ENCODE peak calls at places on chromosome 20, in ten cellular contexts. One of them, this sample, is unnamed.

GRCh38 chr20:10217517-10218410 is 866 bp upstream of the SNAP25 start:
- DNase-seq in GM23338: peak; percentile 84
- DNase-seq in NCI-H345: peak; percentile 26
- DNase-seq in neuronal stem cell: peak; percentile 75
- DNase-seq in amygdala: peak; percentile 56
- DNase-seq in GM03348: no peak
- DNase-seq in stimulated activated naive CD8-positive, alpha-beta T cell treated with anti-CD3 and anti-CD28 coated beads, Interleukin-15, Interleukin-2, amounts not matched to agents 100 U/mL and 50 U/mL, for 24 hours: peak; percentile 20
- DNase-seq in CD8-positive, alpha-beta memory T cell: no peak
- DNase-seq in D341Med: peak; percentile 47
- DNase-seq in GM04504: no peak
- DNase-seq in this sample: peak; percentile 77

GRCh38 chr20:50169329-50169823 is 15.9 kb upstream of the PEDS1 start:
- DNase-seq in GM03348: peak; percentile 76
- DNase-seq in NCI-H345: peak; percentile 79
- DNase-seq in GM23338: peak; percentile 88
- DNase-seq in neuronal stem cell: peak; percentile 69
- DNase-seq in CD8-positive, alpha-beta memory T cell: peak; percentile 69
- DNase-seq in stimulated activated naive CD8-positive, alpha-beta T cell treated with anti-CD3 and anti-CD28 coated beads, Interleukin-15, Interleukin-2, amounts not matched to agents 100 U/mL and 50 U/mL, for 24 hours: peak; percentile 84
- DNase-seq in D341Med: peak; percentile 71
- DNase-seq in amygdala: peak; percentile 16
- DNase-seq in GM04504: peak; percentile 51
- DNase-seq in this sample: peak; percentile 80

GRCh38 chr20:49956689-49957443 is 20.7 kb downstream of the RNF114 start:
- DNase-seq in stimulated activated naive CD8-positive, alpha-beta T cell treated with anti-CD3 and anti-CD28 coated beads, Interleukin-15, Interleukin-2, amounts not matched to agents 100 U/mL and 50 U/mL, for 24 hours: no peak
- DNase-seq in neuronal stem cell: no peak
- DNase-seq in D341Med: no peak
- DNase-seq in GM03348: no peak
- DNase-seq in GM23338: no peak
- DNase-seq in CD8-positive, alpha-beta memory T cell: no peak
- DNase-seq in NCI-H345: peak; percentile 5
- DNase-seq in GM04504: no peak
- DNase-seq in amygdala: peak; percentile 5
- DNase-seq in this sample: no peak

GRCh38 chr20:9330151-9330550 is 184.2 kb upstream of the LAMP5 start:
- DNase-seq in CD8-positive, alpha-beta memory T cell: no peak
- DNase-seq in stimulated activated naive CD8-positive, alpha-beta T cell treated with anti-CD3 and anti-CD28 coated beads, Interleukin-15, Interleukin-2, amounts not matched to agents 100 U/mL and 50 U/mL, for 24 hours: no peak
- DNase-seq in neuronal stem cell: no peak
- DNase-seq in amygdala: no peak
- DNase-seq in GM03348: no peak
- DNase-seq in GM23338: no peak
- DNase-seq in D341Med: no peak
- DNase-seq in NCI-H345: peak; percentile 27
- DNase-seq in GM04504: no peak
- DNase-seq in this sample: no peak

GRCh38 chr20:20184149-20184548 is 131.8 kb downstream of the CFAP61 start:
- DNase-seq in NCI-H345: no peak
- DNase-seq in GM04504: no peak
- DNase-seq in D341Med: no peak
- DNase-seq in amygdala: no peak
- DNase-seq in GM23338: peak; percentile 41
- DNase-seq in GM03348: no peak
- DNase-seq in CD8-positive, alpha-beta memory T cell: no peak
- DNase-seq in neuronal stem cell: no peak
- DNase-seq in stimulated activated naive CD8-positive, alpha-beta T cell treated with anti-CD3 and anti-CD28 coated beads, Interleukin-15, Interleukin-2, amounts not matched to agents 100 U/mL and 50 U/mL, for 24 hours: peak; percentile 20
- DNase-seq in this sample: no peak

GRCh38 chr20:4156411-4156810 is 141.1 kb upstream of the RNF24 start:
- DNase-seq in GM04504: no peak
- DNase-seq in neuronal stem cell: no peak
- DNase-seq in D341Med: no peak
- DNase-seq in GM03348: no peak
- DNase-seq in GM23338: no peak
- DNase-seq in NCI-H345: no peak
- DNase-seq in stimulated activated naive CD8-positive, alpha-beta T cell treated with anti-CD3 and anti-CD28 coated beads, Interleukin-15, Interleukin-2, amounts not matched to agents 100 U/mL and 50 U/mL, for 24 hours: no peak
- DNase-seq in amygdala: no peak
- DNase-seq in CD8-positive, alpha-beta memory T cell: no peak
- DNase-seq in this sample: no peak

GRCh38 chr20:21901470-21902275 is 196.2 kb downstream of the PAX1 start:
- DNase-seq in neuronal stem cell: no peak
- DNase-seq in D341Med: no peak
- DNase-seq in stimulated activated naive CD8-positive, alpha-beta T cell treated with anti-CD3 and anti-CD28 coated beads, Interleukin-15, Interleukin-2, amounts not matched to agents 100 U/mL and 50 U/mL, for 24 hours: no peak
- DNase-seq in CD8-positive, alpha-beta memory T cell: no peak
- DNase-seq in amygdala: no peak
- DNase-seq in GM03348: peak; percentile 18
- DNase-seq in NCI-H345: no peak
- DNase-seq in GM04504: no peak
- DNase-seq in GM23338: no peak
- DNase-seq in this sample: no peak

GRCh38 chr20:34475979-34476736 is 40.1 kb upstream of the DYNLRB1 start:
- DNase-seq in NCI-H345: no peak
- DNase-seq in CD8-positive, alpha-beta memory T cell: no peak
- DNase-seq in GM23338: peak; percentile 60
- DNase-seq in amygdala: peak; percentile 3
- DNase-seq in D341Med: peak; percentile 19
- DNase-seq in GM04504: no peak
- DNase-seq in GM03348: no peak
- DNase-seq in neuronal stem cell: no peak
- DNase-seq in stimulated activated naive CD8-positive, alpha-beta T cell treated with anti-CD3 and anti-CD28 coated beads, Interleukin-15, Interleukin-2, amounts not matched to agents 100 U/mL and 50 U/mL, for 24 hours: peak; percentile 48
- DNase-seq in this sample: peak; percentile 62

GRCh38 chr20:10553326-10553984 is 118.3 kb downstream of the SLX4IP start:
- DNase-seq in GM03348: peak; percentile 61
- DNase-seq in GM04504: peak; percentile 35
- DNase-seq in GM23338: peak; percentile 87
- DNase-seq in D341Med: peak; percentile 50
- DNase-seq in amygdala: no peak
- DNase-seq in NCI-H345: peak; percentile 69
- DNase-seq in neuronal stem cell: peak; percentile 39
- DNase-seq in stimulated activated naive CD8-positive, alpha-beta T cell treated with anti-CD3 and anti-CD28 coated beads, Interleukin-15, Interleukin-2, amounts not matched to agents 100 U/mL and 50 U/mL, for 24 hours: peak; percentile 53
- DNase-seq in CD8-positive, alpha-beta memory T cell: no peak
- DNase-seq in this sample: no peak

GRCh38 chr20:17636523-17637412 is 45.3 kb downstream of the RRBP1 start:
- DNase-seq in CD8-positive, alpha-beta memory T cell: no peak
- DNase-seq in NCI-H345: peak; percentile 27
- DNase-seq in neuronal stem cell: peak; percentile 62
- DNase-seq in GM03348: no peak
- DNase-seq in amygdala: peak; percentile 26
- DNase-seq in D341Med: no peak
- DNase-seq in GM23338: peak; percentile 59
- DNase-seq in GM04504: no peak
- DNase-seq in stimulated activated naive CD8-positive, alpha-beta T cell treated with anti-CD3 and anti-CD28 coated beads, Interleukin-15, Interleukin-2, amounts not matched to agents 100 U/mL and 50 U/mL, for 24 hours: no peak
- DNase-seq in this sample: peak; percentile 87

GRCh38 chr20:15902493-15902892 is 670.8 kb downstream of the KIF16B start:
- DNase-seq in neuronal stem cell: no peak
- DNase-seq in amygdala: no peak
- DNase-seq in NCI-H345: no peak
- DNase-seq in CD8-positive, alpha-beta memory T cell: no peak
- DNase-seq in stimulated activated naive CD8-positive, alpha-beta T cell treated with anti-CD3 and anti-CD28 coated beads, Interleukin-15, Interleukin-2, amounts not matched to agents 100 U/mL and 50 U/mL, for 24 hours: peak; percentile 9
- DNase-seq in GM04504: no peak
- DNase-seq in GM23338: peak; percentile 68
- DNase-seq in GM03348: no peak
- DNase-seq in D341Med: peak; percentile 58
- DNase-seq in this sample: peak; percentile 49

GRCh38 chr20:43467589-43467988 is 9.9 kb downstream of the SRSF6 start:
- DNase-seq in D341Med: no peak
- DNase-seq in GM04504: no peak
- DNase-seq in NCI-H345: no peak
- DNase-seq in stimulated activated naive CD8-positive, alpha-beta T cell treated with anti-CD3 and anti-CD28 coated beads, Interleukin-15, Interleukin-2, amounts not matched to agents 100 U/mL and 50 U/mL, for 24 hours: no peak
- DNase-seq in GM03348: no peak
- DNase-seq in neuronal stem cell: no peak
- DNase-seq in CD8-positive, alpha-beta memory T cell: no peak
- DNase-seq in GM23338: no peak
- DNase-seq in amygdala: no peak
- DNase-seq in this sample: no peak

GRCh38 chr20:37042986-37043972 is 52.5 kb downstream of the RBL1 start:
- DNase-seq in stimulated activated naive CD8-positive, alpha-beta T cell treated with anti-CD3 and anti-CD28 coated beads, Interleukin-15, Interleukin-2, amounts not matched to agents 100 U/mL and 50 U/mL, for 24 hours: peak; percentile 34
- DNase-seq in neuronal stem cell: no peak
- DNase-seq in GM04504: no peak
- DNase-seq in CD8-positive, alpha-beta memory T cell: peak; percentile 53
- DNase-seq in GM03348: no peak
- DNase-seq in D341Med: no peak
- DNase-seq in NCI-H345: no peak
- DNase-seq in amygdala: no peak
- DNase-seq in GM23338: no peak
- DNase-seq in this sample: no peak

GRCh38 chr20:18615020-18615652 is 27.3 kb downstream of the DTD1 start:
- DNase-seq in neuronal stem cell: no peak
- DNase-seq in NCI-H345: no peak
- DNase-seq in D341Med: no peak
- DNase-seq in CD8-positive, alpha-beta memory T cell: no peak
- DNase-seq in amygdala: no peak
- DNase-seq in stimulated activated naive CD8-positive, alpha-beta T cell treated with anti-CD3 and anti-CD28 coated beads, Interleukin-15, Interleukin-2, amounts not matched to agents 100 U/mL and 50 U/mL, for 24 hours: no peak
- DNase-seq in GM04504: no peak
- DNase-seq in GM23338: no peak
- DNase-seq in GM03348: no peak
- DNase-seq in this sample: no peak

GRCh38 chr20:16488086-16488485 is 85.2 kb downstream of the KIF16B start:
- DNase-seq in NCI-H345: no peak
- DNase-seq in GM23338: no peak
- DNase-seq in amygdala: no peak
- DNase-seq in GM03348: no peak
- DNase-seq in GM04504: no peak
- DNase-seq in D341Med: peak; percentile 68
- DNase-seq in neuronal stem cell: no peak
- DNase-seq in CD8-positive, alpha-beta memory T cell: no peak
- DNase-seq in stimulated activated naive CD8-positive, alpha-beta T cell treated with anti-CD3 and anti-CD28 coated beads, Interleukin-15, Interleukin-2, amounts not matched to agents 100 U/mL and 50 U/mL, for 24 hours: no peak
- DNase-seq in this sample: no peak

GRCh38 chr20:3209946-3210317 is 634 bp downstream of the ITPA start:
- DNase-seq in CD8-positive, alpha-beta memory T cell: no peak
- DNase-seq in NCI-H345: no peak
- DNase-seq in stimulated activated naive CD8-positive, alpha-beta T cell treated with anti-CD3 and anti-CD28 coated beads, Interleukin-15, Interleukin-2, amounts not matched to agents 100 U/mL and 50 U/mL, for 24 hours: peak; percentile 16
- DNase-seq in GM03348: peak; percentile 40
- DNase-seq in D341Med: no peak
- DNase-seq in neuronal stem cell: no peak
- DNase-seq in amygdala: no peak
- DNase-seq in GM04504: no peak
- DNase-seq in GM23338: no peak
- DNase-seq in this sample: no peak

GRCh38 chr20:24952376-24953203 is 3.5 kb downstream of the CST7 start:
- DNase-seq in GM23338: no peak
- DNase-seq in NCI-H345: peak; percentile 72
- DNase-seq in stimulated activated naive CD8-positive, alpha-beta T cell treated with anti-CD3 and anti-CD28 coated beads, Interleukin-15, Interleukin-2, amounts not matched to agents 100 U/mL and 50 U/mL, for 24 hours: no peak
- DNase-seq in GM03348: no peak
- DNase-seq in GM04504: no peak
- DNase-seq in amygdala: no peak
- DNase-seq in D341Med: no peak
- DNase-seq in CD8-positive, alpha-beta memory T cell: no peak
- DNase-seq in neuronal stem cell: no peak
- DNase-seq in this sample: peak; percentile 39

GRCh38 chr20:20824924-20825584 is 112.6 kb upstream of the RALGAPA2 start:
- DNase-seq in amygdala: peak; percentile 18
- DNase-seq in neuronal stem cell: peak; percentile 61
- DNase-seq in GM04504: no peak
- DNase-seq in GM03348: peak; percentile 59
- DNase-seq in CD8-positive, alpha-beta memory T cell: peak; percentile 26
- DNase-seq in NCI-H345: peak; percentile 69
- DNase-seq in GM23338: peak; percentile 89
- DNase-seq in D341Med: peak; percentile 84
- DNase-seq in stimulated activated naive CD8-positive, alpha-beta T cell treated with anti-CD3 and anti-CD28 coated beads, Interleukin-15, Interleukin-2, amounts not matched to agents 100 U/mL and 50 U/mL, for 24 hours: peak; percentile 65
- DNase-seq in this sample: peak; percentile 76

GRCh38 chr20:20079102-20079784 is 26.9 kb downstream of the CFAP61 start:
- DNase-seq in GM04504: no peak
- DNase-seq in NCI-H345: peak; percentile 42
- DNase-seq in GM03348: no peak
- DNase-seq in stimulated activated naive CD8-positive, alpha-beta T cell treated with anti-CD3 and anti-CD28 coated beads, Interleukin-15, Interleukin-2, amounts not matched to agents 100 U/mL and 50 U/mL, for 24 hours: no peak
- DNase-seq in CD8-positive, alpha-beta memory T cell: no peak
- DNase-seq in neuronal stem cell: no peak
- DNase-seq in D341Med: no peak
- DNase-seq in GM23338: peak; percentile 43
- DNase-seq in amygdala: no peak
- DNase-seq in this sample: no peak

GRCh38 chr20:49832632-49833327 is 20.2 kb downstream of the SLC9A8 start:
- DNase-seq in GM03348: peak; percentile 61
- DNase-seq in D341Med: no peak
- DNase-seq in amygdala: no peak
- DNase-seq in CD8-positive, alpha-beta memory T cell: no peak
- DNase-seq in neuronal stem cell: no peak
- DNase-seq in NCI-H345: no peak
- DNase-seq in GM23338: no peak
- DNase-seq in stimulated activated naive CD8-positive, alpha-beta T cell treated with anti-CD3 and anti-CD28 coated beads, Interleukin-15, Interleukin-2, amounts not matched to agents 100 U/mL and 50 U/mL, for 24 hours: no peak
- DNase-seq in GM04504: no peak
- DNase-seq in this sample: no peak

GRCh38 chr20:25251019-25251418 is 3.1 kb downstream of the PYGB start:
- DNase-seq in neuronal stem cell: no peak
- DNase-seq in NCI-H345: no peak
- DNase-seq in amygdala: no peak
- DNase-seq in GM03348: no peak
- DNase-seq in stimulated activated naive CD8-positive, alpha-beta T cell treated with anti-CD3 and anti-CD28 coated beads, Interleukin-15, Interleukin-2, amounts not matched to agents 100 U/mL and 50 U/mL, for 24 hours: no peak
- DNase-seq in D341Med: no peak
- DNase-seq in CD8-positive, alpha-beta memory T cell: no peak
- DNase-seq in GM23338: no peak
- DNase-seq in GM04504: no peak
- DNase-seq in this sample: no peak

GRCh38 chr20:61493798-61494305 is 241.8 kb downstream of the CDH4 start:
- DNase-seq in GM23338: no peak
- DNase-seq in amygdala: no peak
- DNase-seq in GM03348: no peak
- DNase-seq in stimulated activated naive CD8-positive, alpha-beta T cell treated with anti-CD3 and anti-CD28 coated beads, Interleukin-15, Interleukin-2, amounts not matched to agents 100 U/mL and 50 U/mL, for 24 hours: no peak
- DNase-seq in GM04504: no peak
- DNase-seq in neuronal stem cell: no peak
- DNase-seq in NCI-H345: no peak
- DNase-seq in D341Med: no peak
- DNase-seq in CD8-positive, alpha-beta memory T cell: no peak
- DNase-seq in this sample: no peak

GRCh38 chr20:62518911-62519310 is 43.1 kb upstream of the GATA5 start:
- DNase-seq in stimulated activated naive CD8-positive, alpha-beta T cell treated with anti-CD3 and anti-CD28 coated beads, Interleukin-15, Interleukin-2, amounts not matched to agents 100 U/mL and 50 U/mL, for 24 hours: no peak
- DNase-seq in GM03348: no peak
- DNase-seq in CD8-positive, alpha-beta memory T cell: no peak
- DNase-seq in amygdala: no peak
- DNase-seq in GM04504: no peak
- DNase-seq in GM23338: no peak
- DNase-seq in neuronal stem cell: no peak
- DNase-seq in D341Med: no peak
- DNase-seq in NCI-H345: no peak
- DNase-seq in this sample: no peak

GRCh38 chr20:41395669-41396664 is 29.3 kb upstream of the EMILIN3 start:
- DNase-seq in D341Med: peak; percentile 59
- DNase-seq in GM23338: peak; percentile 46
- DNase-seq in NCI-H345: no peak
- DNase-seq in stimulated activated naive CD8-positive, alpha-beta T cell treated with anti-CD3 and anti-CD28 coated beads, Interleukin-15, Interleukin-2, amounts not matched to agents 100 U/mL and 50 U/mL, for 24 hours: no peak
- DNase-seq in GM04504: no peak
- DNase-seq in GM03348: no peak
- DNase-seq in neuronal stem cell: peak; percentile 30
- DNase-seq in amygdala: no peak
- DNase-seq in CD8-positive, alpha-beta memory T cell: no peak
- DNase-seq in this sample: no peak

GRCh38 chr20:58069796-58070663 is 158.4 kb downstream of the ANKRD60 start:
- DNase-seq in D341Med: peak; percentile 11
- DNase-seq in neuronal stem cell: no peak
- DNase-seq in stimulated activated naive CD8-positive, alpha-beta T cell treated with anti-CD3 and anti-CD28 coated beads, Interleukin-15, Interleukin-2, amounts not matched to agents 100 U/mL and 50 U/mL, for 24 hours: no peak
- DNase-seq in NCI-H345: no peak
- DNase-seq in amygdala: no peak
- DNase-seq in GM03348: no peak
- DNase-seq in GM23338: no peak
- DNase-seq in CD8-positive, alpha-beta memory T cell: no peak
- DNase-seq in GM04504: no peak
- DNase-seq in this sample: peak; percentile 28

GRCh38 chr20:38321959-38322598 is 18.1 kb downstream of the BPI start:
- DNase-seq in D341Med: peak; percentile 70
- DNase-seq in GM04504: peak; percentile 28
- DNase-seq in amygdala: no peak
- DNase-seq in stimulated activated naive CD8-positive, alpha-beta T cell treated with anti-CD3 and anti-CD28 coated beads, Interleukin-15, Interleukin-2, amounts not matched to agents 100 U/mL and 50 U/mL, for 24 hours: no peak
- DNase-seq in GM03348: peak; percentile 85
- DNase-seq in CD8-positive, alpha-beta memory T cell: no peak
- DNase-seq in neuronal stem cell: peak; percentile 36
- DNase-seq in NCI-H345: peak; percentile 37
- DNase-seq in GM23338: peak; percentile 75
- DNase-seq in this sample: no peak

GRCh38 chr20:61989741-61990140 is 75.9 kb downstream of the TAF4 start:
- DNase-seq in GM04504: no peak
- DNase-seq in CD8-positive, alpha-beta memory T cell: peak; percentile 30
- DNase-seq in GM03348: no peak
- DNase-seq in D341Med: no peak
- DNase-seq in neuronal stem cell: no peak
- DNase-seq in amygdala: no peak
- DNase-seq in NCI-H345: no peak
- DNase-seq in GM23338: no peak
- DNase-seq in stimulated activated naive CD8-positive, alpha-beta T cell treated with anti-CD3 and anti-CD28 coated beads, Interleukin-15, Interleukin-2, amounts not matched to agents 100 U/mL and 50 U/mL, for 24 hours: no peak
- DNase-seq in this sample: no peak

GRCh38 chr20:56247954-56248782 is at the start of gene MC3R:
- DNase-seq in GM23338: peak; percentile 30
- DNase-seq in GM04504: peak; percentile 8
- DNase-seq in D341Med: peak; percentile 69
- DNase-seq in NCI-H345: peak; percentile 44
- DNase-seq in GM03348: peak; percentile 58
- DNase-seq in neuronal stem cell: peak; percentile 38
- DNase-seq in stimulated activated naive CD8-positive, alpha-beta T cell treated with anti-CD3 and anti-CD28 coated beads, Interleukin-15, Interleukin-2, amounts not matched to agents 100 U/mL and 50 U/mL, for 24 hours: peak; percentile 44
- DNase-seq in CD8-positive, alpha-beta memory T cell: peak; percentile 3
- DNase-seq in amygdala: peak; percentile 11
- DNase-seq in this sample: peak; percentile 72